ENCODE peak calls at places on chromosomes 11 and 22, in five cellular contexts. One of them, this sample, is unnamed.

GRCh38 chr22:46451741-46452140 is 85.7 kb downstream of the CELSR1 start:
- DNase-seq in fibroblast of mammary gland: no peak
- DNase-seq in fibroblast of villous mesenchyme: no peak
- DNase-seq in iPS DF 6.9: no peak
- DNase-seq in BE2C: no peak
- DNase-seq in this sample: no peak

GRCh38 chr11:120186799-120187591 is 23.8 kb upstream of the OAF start:
- DNase-seq in fibroblast of mammary gland: peak; percentile 77
- DNase-seq in fibroblast of villous mesenchyme: peak; percentile 63
- DNase-seq in iPS DF 6.9: no peak
- DNase-seq in BE2C: no peak
- DNase-seq in this sample: no peak

GRCh38 chr11:65857500-65858353 is at the start of gene CFL1:
- DNase-seq in fibroblast of mammary gland: peak; percentile 95
- DNase-seq in fibroblast of villous mesenchyme: peak; percentile 98
- DNase-seq in iPS DF 6.9: no peak
- DNase-seq in BE2C: peak; percentile 99
- DNase-seq in this sample: peak; percentile 90

GRCh38 chr22:29206372-29207230 is 905 bp downstream of the EMID1 start:
- DNase-seq in fibroblast of mammary gland: no peak
- DNase-seq in fibroblast of villous mesenchyme: no peak
- DNase-seq in iPS DF 6.9: no peak
- DNase-seq in BE2C: no peak
- DNase-seq in this sample: no peak

GRCh38 chr11:10397226-10397987 is 57.7 kb upstream of the AMPD3 start:
- DNase-seq in fibroblast of mammary gland: no peak
- DNase-seq in fibroblast of villous mesenchyme: peak; percentile 36
- DNase-seq in iPS DF 6.9: no peak
- DNase-seq in BE2C: no peak
- DNase-seq in this sample: no peak

GRCh38 chr11:4093519-4094347 is 866 bp upstream of the RRM1 start:
- DNase-seq in fibroblast of mammary gland: peak; percentile 8
- DNase-seq in fibroblast of villous mesenchyme: no peak
- DNase-seq in iPS DF 6.9: no peak
- DNase-seq in BE2C: no peak
- DNase-seq in this sample: no peak

GRCh38 chr11:68383976-68384501 is 71.6 kb downstream of the LRP5 start:
- DNase-seq in fibroblast of mammary gland: peak; percentile 35
- DNase-seq in fibroblast of villous mesenchyme: peak; percentile 49
- DNase-seq in iPS DF 6.9: peak; percentile 60
- DNase-seq in BE2C: peak; percentile 78
- DNase-seq in this sample: no peak

GRCh38 chr11:109783017-109783416 is 310.2 kb upstream of the ZC3H12C start:
- DNase-seq in fibroblast of mammary gland: no peak
- DNase-seq in fibroblast of villous mesenchyme: no peak
- DNase-seq in iPS DF 6.9: no peak
- DNase-seq in BE2C: no peak
- DNase-seq in this sample: no peak

GRCh38 chr22:20606041-20606783 is 98.8 kb downstream of the MED15 start:
- DNase-seq in fibroblast of mammary gland: peak; percentile 56
- DNase-seq in fibroblast of villous mesenchyme: peak; percentile 66
- DNase-seq in iPS DF 6.9: peak; percentile 94
- DNase-seq in BE2C: peak; percentile 77
- DNase-seq in this sample: peak; percentile 10

GRCh38 chr11:80748207-80748606 is 1307.4 kb upstream of the TENM4 start:
- DNase-seq in fibroblast of mammary gland: no peak
- DNase-seq in fibroblast of villous mesenchyme: no peak
- DNase-seq in iPS DF 6.9: no peak
- DNase-seq in BE2C: no peak
- DNase-seq in this sample: no peak

GRCh38 chr22:28029201-28029948 is 110.3 kb upstream of the PITPNB start:
- DNase-seq in fibroblast of mammary gland: peak; percentile 41
- DNase-seq in fibroblast of villous mesenchyme: no peak
- DNase-seq in iPS DF 6.9: no peak
- DNase-seq in BE2C: peak; percentile 79
- DNase-seq in this sample: peak; percentile 28

GRCh38 chr22:28978158-28978557 is 83.5 kb downstream of the C22orf31 start:
- DNase-seq in fibroblast of mammary gland: peak; percentile 69
- DNase-seq in fibroblast of villous mesenchyme: peak; percentile 35
- DNase-seq in iPS DF 6.9: no peak
- DNase-seq in BE2C: no peak
- DNase-seq in this sample: no peak

GRCh38 chr11:121106812-121107211 is 5.8 kb downstream of the TECTA start:
- DNase-seq in fibroblast of mammary gland: no peak
- DNase-seq in fibroblast of villous mesenchyme: no peak
- DNase-seq in iPS DF 6.9: no peak
- DNase-seq in BE2C: no peak
- DNase-seq in this sample: no peak

GRCh38 chr11:82733444-82734119 is at the start of gene FAM181B:
- DNase-seq in fibroblast of mammary gland: peak; percentile 17
- DNase-seq in fibroblast of villous mesenchyme: peak; percentile 18
- DNase-seq in iPS DF 6.9: peak; percentile 52
- DNase-seq in BE2C: peak; percentile 94
- DNase-seq in this sample: no peak

GRCh38 chr11:1864831-1865665 is 12.2 kb downstream of the LSP1 start:
- DNase-seq in fibroblast of mammary gland: no peak
- DNase-seq in fibroblast of villous mesenchyme: no peak
- DNase-seq in iPS DF 6.9: no peak
- DNase-seq in BE2C: no peak
- DNase-seq in this sample: no peak

GRCh38 chr11:45361551-45361950 is 75.4 kb upstream of the SYT13 start:
- DNase-seq in fibroblast of mammary gland: no peak
- DNase-seq in fibroblast of villous mesenchyme: no peak
- DNase-seq in iPS DF 6.9: no peak
- DNase-seq in BE2C: no peak
- DNase-seq in this sample: no peak

GRCh38 chr11:120224872-120225371 is 14.1 kb downstream of the OAF start:
- DNase-seq in fibroblast of mammary gland: no peak
- DNase-seq in fibroblast of villous mesenchyme: no peak
- DNase-seq in iPS DF 6.9: no peak
- DNase-seq in BE2C: no peak
- DNase-seq in this sample: no peak

GRCh38 chr22:40263191-40263590 is 83.1 kb upstream of the ADSL start:
- DNase-seq in fibroblast of mammary gland: no peak
- DNase-seq in fibroblast of villous mesenchyme: peak; percentile 57
- DNase-seq in iPS DF 6.9: no peak
- DNase-seq in BE2C: no peak
- DNase-seq in this sample: no peak

GRCh38 chr22:36457688-36458450 is 23.6 kb downstream of the TXN2 start:
- DNase-seq in fibroblast of mammary gland: peak; percentile 60
- DNase-seq in fibroblast of villous mesenchyme: peak; percentile 57
- DNase-seq in iPS DF 6.9: no peak
- DNase-seq in BE2C: no peak
- DNase-seq in this sample: no peak

GRCh38 chr22:19527861-19528417 is 3.7 kb upstream of the CLDN5 start:
- DNase-seq in fibroblast of mammary gland: peak; percentile 37
- DNase-seq in fibroblast of villous mesenchyme: peak; percentile 10
- DNase-seq in iPS DF 6.9: no peak
- DNase-seq in BE2C: no peak
- DNase-seq in this sample: no peak

GRCh38 chr11:101127699-101128570 is 1.7 kb downstream of the PGR start:
- DNase-seq in fibroblast of mammary gland: no peak
- DNase-seq in fibroblast of villous mesenchyme: peak; percentile 10
- DNase-seq in iPS DF 6.9: no peak
- DNase-seq in BE2C: peak; percentile 11
- DNase-seq in this sample: no peak

GRCh38 chr11:18727499-18728236 is 1.7 kb upstream of the IGSF22 start:
- DNase-seq in fibroblast of mammary gland: peak; percentile 29
- DNase-seq in fibroblast of villous mesenchyme: peak; percentile 23
- DNase-seq in iPS DF 6.9: peak; percentile 75
- DNase-seq in BE2C: peak; percentile 48
- DNase-seq in this sample: no peak

GRCh38 chr11:76542436-76542835 is 97.6 kb downstream of the EMSY start:
- DNase-seq in fibroblast of mammary gland: no peak
- DNase-seq in fibroblast of villous mesenchyme: peak; percentile 20
- DNase-seq in iPS DF 6.9: no peak
- DNase-seq in BE2C: no peak
- DNase-seq in this sample: no peak

GRCh38 chr11:122287401-122287800 is 171.4 kb upstream of the BLID start:
- DNase-seq in fibroblast of mammary gland: no peak
- DNase-seq in fibroblast of villous mesenchyme: no peak
- DNase-seq in iPS DF 6.9: no peak
- DNase-seq in BE2C: no peak
- DNase-seq in this sample: no peak

GRCh38 chr11:3037041-3037944 is 19.9 kb downstream of the CARS1 start:
- DNase-seq in fibroblast of mammary gland: peak; percentile 70
- DNase-seq in fibroblast of villous mesenchyme: peak; percentile 78
- DNase-seq in iPS DF 6.9: no peak
- DNase-seq in BE2C: peak; percentile 73
- DNase-seq in this sample: no peak

GRCh38 chr22:46351131-46351735 is 15.7 kb downstream of the TRMU start:
- DNase-seq in fibroblast of mammary gland: no peak
- DNase-seq in fibroblast of villous mesenchyme: no peak
- DNase-seq in iPS DF 6.9: no peak
- DNase-seq in BE2C: no peak
- DNase-seq in this sample: no peak

GRCh38 chr11:61536676-61537270 is 28.2 kb downstream of the LRRC10B start:
- DNase-seq in fibroblast of mammary gland: no peak
- DNase-seq in fibroblast of villous mesenchyme: no peak
- DNase-seq in iPS DF 6.9: no peak
- DNase-seq in BE2C: peak; percentile 56
- DNase-seq in this sample: no peak

GRCh38 chr11:31150011-31150410 is 219.5 kb downstream of the DCDC1 start:
- DNase-seq in fibroblast of mammary gland: no peak
- DNase-seq in fibroblast of villous mesenchyme: no peak
- DNase-seq in iPS DF 6.9: no peak
- DNase-seq in BE2C: no peak
- DNase-seq in this sample: no peak

GRCh38 chr11:67438121-67438902 is 830 bp upstream of the PTPRCAP start:
- DNase-seq in fibroblast of mammary gland: no peak
- DNase-seq in fibroblast of villous mesenchyme: no peak
- DNase-seq in iPS DF 6.9: no peak
- DNase-seq in BE2C: no peak
- DNase-seq in this sample: no peak

GRCh38 chr11:33698921-33699320 is 1.7 kb downstream of the C11orf91 start:
- DNase-seq in fibroblast of mammary gland: no peak
- DNase-seq in fibroblast of villous mesenchyme: no peak
- DNase-seq in iPS DF 6.9: no peak
- DNase-seq in BE2C: no peak
- DNase-seq in this sample: no peak

GRCh38 chr11:89487016-89487415 is 4.2 kb downstream of the NOX4 start:
- DNase-seq in fibroblast of mammary gland: peak; percentile 25
- DNase-seq in fibroblast of villous mesenchyme: no peak
- DNase-seq in iPS DF 6.9: no peak
- DNase-seq in BE2C: no peak
- DNase-seq in this sample: no peak

GRCh38 chr11:89491141-89491690 is at the start of gene NOX4:
- DNase-seq in fibroblast of mammary gland: peak; percentile 31
- DNase-seq in fibroblast of villous mesenchyme: peak; percentile 16
- DNase-seq in iPS DF 6.9: no peak
- DNase-seq in BE2C: peak; percentile 36
- DNase-seq in this sample: peak; percentile 65

GRCh38 chr11:89489930-89490329 is 1.2 kb downstream of the NOX4 start:
- DNase-seq in fibroblast of mammary gland: no peak
- DNase-seq in fibroblast of villous mesenchyme: no peak
- DNase-seq in iPS DF 6.9: no peak
- DNase-seq in BE2C: no peak
- DNase-seq in this sample: peak; percentile 34
- H3K4me3 ChIP-seq in fibroblast of mammary gland: no peak overlapping the region
- H3K4me3 ChIP-seq in fibroblast of villous mesenchyme: no peak overlapping the region
- H3K4me3 ChIP-seq in iPS DF 6.9: no peak overlapping the region
- H3K4me3 ChIP-seq in BE2C: no peak overlapping the region
- H3K4me3 ChIP-seq in this sample: peak overlapping the region; percentile 67

GRCh38 chr11:64710418-64711137 is 12.4 kb downstream of the NRXN2 start:
- DNase-seq in fibroblast of mammary gland: peak; percentile 31
- DNase-seq in fibroblast of villous mesenchyme: no peak
- DNase-seq in iPS DF 6.9: no peak
- DNase-seq in BE2C: no peak
- DNase-seq in this sample: no peak
- H3K4me3 ChIP-seq in fibroblast of mammary gland: no peak overlapping the region
- H3K4me3 ChIP-seq in fibroblast of villous mesenchyme: no peak overlapping the region
- H3K4me3 ChIP-seq in iPS DF 6.9: peak overlapping the region; percentile 3
- H3K4me3 ChIP-seq in BE2C: no peak overlapping the region
- H3K4me3 ChIP-seq in this sample: no peak overlapping the region

DNA sequence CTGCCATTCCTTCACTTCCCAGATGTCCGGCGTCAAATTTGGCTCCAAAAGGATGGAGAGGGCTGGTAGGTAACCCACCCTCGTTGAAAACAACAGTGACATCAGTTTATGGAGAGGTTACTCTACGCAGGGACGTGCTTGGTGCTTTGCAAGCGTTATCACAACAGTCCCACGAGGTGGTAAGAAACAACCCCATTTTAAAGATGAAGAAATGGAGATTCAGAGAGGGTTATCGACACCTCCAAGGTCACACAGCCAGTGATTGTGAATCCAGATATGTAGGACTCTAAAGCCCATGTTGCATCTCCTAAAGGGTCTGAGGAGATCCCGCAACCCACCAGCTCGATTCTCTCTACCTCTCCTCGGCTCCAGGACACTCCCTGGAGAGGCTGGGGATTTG is 773 bp downstream of the MIAT start:
- DNase-seq in fibroblast of mammary gland: no peak
- DNase-seq in fibroblast of villous mesenchyme: no peak
- DNase-seq in iPS DF 6.9: no peak
- DNase-seq in BE2C: no peak
- DNase-seq in this sample: no peak
- H3K4me3 ChIP-seq in fibroblast of mammary gland: peak overlapping the region; percentile 29
- H3K4me3 ChIP-seq in fibroblast of villous mesenchyme: peak overlapping the region; percentile 42
- H3K4me3 ChIP-seq in iPS DF 6.9: peak overlapping the region; percentile 44
- H3K4me3 ChIP-seq in BE2C: peak overlapping the region; percentile 76
- H3K4me3 ChIP-seq in this sample: peak overlapping the region; percentile 37

GRCh38 chr11:102831709-102832492 is 11.5 kb downstream of the MMP3 start:
- DNase-seq in fibroblast of mammary gland: peak; percentile 44
- DNase-seq in fibroblast of villous mesenchyme: no peak
- DNase-seq in iPS DF 6.9: no peak
- DNase-seq in BE2C: no peak
- DNase-seq in this sample: no peak
- H3K4me3 ChIP-seq in fibroblast of mammary gland: peak overlapping the region; percentile 54
- H3K4me3 ChIP-seq in fibroblast of villous mesenchyme: peak overlapping the region; percentile 46
- H3K4me3 ChIP-seq in iPS DF 6.9: peak overlapping the region; percentile 12
- H3K4me3 ChIP-seq in BE2C: no peak overlapping the region
- H3K4me3 ChIP-seq in this sample: no peak overlapping the region

GRCh38 chr11:102560555-102561011 is 30.0 kb upstream of the MMP7 start:
- DNase-seq in fibroblast of mammary gland: peak; percentile 82
- DNase-seq in fibroblast of villous mesenchyme: peak; percentile 99
- DNase-seq in iPS DF 6.9: no peak
- DNase-seq in BE2C: no peak
- DNase-seq in this sample: peak; percentile 99
- H3K4me3 ChIP-seq in fibroblast of mammary gland: peak overlapping the region; percentile 47
- H3K4me3 ChIP-seq in fibroblast of villous mesenchyme: peak overlapping the region; percentile 52
- H3K4me3 ChIP-seq in iPS DF 6.9: no peak overlapping the region
- H3K4me3 ChIP-seq in BE2C: no peak overlapping the region
- H3K4me3 ChIP-seq in this sample: peak overlapping the region; percentile 20

DNA sequence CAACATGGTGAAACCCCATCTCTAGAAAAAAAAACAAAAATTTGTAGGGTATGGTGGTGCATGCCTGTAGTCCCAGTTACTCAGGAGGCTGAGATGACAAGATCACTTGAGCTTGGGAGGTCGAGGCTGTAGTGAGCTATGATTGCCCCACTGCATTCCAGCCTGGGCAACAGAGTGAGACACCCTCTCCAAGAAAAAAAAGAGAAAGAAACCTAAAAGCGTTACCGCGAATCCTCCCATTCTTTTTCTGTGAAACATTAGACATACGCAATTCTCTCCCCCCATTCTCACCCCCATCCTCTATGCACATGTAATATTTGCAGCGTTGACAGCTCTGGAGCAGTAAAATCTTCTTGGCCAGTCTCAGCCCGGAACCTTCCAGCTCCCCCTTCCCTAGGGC is 2.1 kb downstream of the LRP4 start:
- DNase-seq in fibroblast of mammary gland: no peak
- DNase-seq in fibroblast of villous mesenchyme: no peak
- DNase-seq in iPS DF 6.9: no peak
- DNase-seq in BE2C: no peak
- DNase-seq in this sample: no peak
- H3K4me3 ChIP-seq in fibroblast of mammary gland: peak overlapping the region; percentile 57
- H3K4me3 ChIP-seq in fibroblast of villous mesenchyme: peak overlapping the region; percentile 72
- H3K4me3 ChIP-seq in iPS DF 6.9: no peak overlapping the region
- H3K4me3 ChIP-seq in BE2C: peak overlapping the region; percentile 57
- H3K4me3 ChIP-seq in this sample: peak overlapping the region; percentile 60

This sample was measured in retinal pigment epithelial cell.